ENCODE peak calls at places on chromosomes 12 and 14, in six cellular contexts. Y is NCI-H1436; M is stimulated activated CD4-positive, alpha-beta T cell treated with anti-CD3 and anti-CD28 coated beads, TNF-alpha, amount 100 ng/mL, for 1 hour; D is esophagus squamous epithelium; L is neural progenitor cell; A is uterus. J is an unnamed sample.

GRCh38 chr12:591571-592505 is 71.4 kb downstream of the NINJ2 start:
- DNase-seq in M (no peak), L (no peak), A (no peak), D (no peak), Y (no peak), J (no peak)

GRCh38 chr14:70514168-70515069 is 20.4 kb downstream of the ADAM20 start:
- DNase-seq in A (no peak), Y (no peak), M (no peak), L (no peak), D (no peak), J (no peak)

GRCh38 chr14:105173901-105174894 is 5.6 kb upstream of the JAG2 start:
- DNase-seq in M (no peak), Y (no peak), A (no peak), D (no peak), L (no peak), J (no peak)

GRCh38 chr14:74549588-74549987 is 56.0 kb downstream of the ISCA2 start:
- DNase-seq in D (no peak), Y (no peak), M (no peak), L (no peak), A (no peak), J (no peak)

GRCh38 chr12:30969006-30969405 is 42.5 kb downstream of the TSPAN11 start:
- DNase-seq in D (no peak), A (no peak), L (no peak), Y (no peak), M (no peak), J (no peak)

GRCh38 chr14:37583358-37584210 is 11.5 kb downstream of the FOXA1 start:
- DNase-seq in M (no peak), D (no peak), A (no peak), Y (peak), L (peak), J (peak)

GRCh38 chr12:46493352-46494209 is 121.0 kb upstream of the SLC38A2 start:
- DNase-seq in M (no peak), L (no peak), Y (no peak), A (no peak), D (no peak), J (no peak)

GRCh38 chr14:99122521-99123125 is 149.4 kb downstream of the BCL11B start:
- DNase-seq in Y (no peak), M (no peak), L (no peak), D (no peak), A (no peak), J (no peak)

GRCh38 chr14:69657961-69658360 is 46.6 kb downstream of the SUSD6 start:
- DNase-seq in L (no peak), A (no peak), Y (peak), D (no peak), M (no peak), J (peak)

GRCh38 chr12:71220295-71220694 is 62.5 kb upstream of the TSPAN8 start:
- DNase-seq in Y (no peak), A (no peak), D (no peak), L (peak), M (no peak), J (no peak)

GRCh38 chr12:69988601-69989194 is 163.7 kb downstream of the MYRFL start:
- DNase-seq in L (no peak), Y (no peak), D (no peak), M (no peak), A (no peak), J (no peak)

GRCh38 chr12:122130150-122130549 is 43.9 kb downstream of the IL31 start:
- DNase-seq in D (no peak), M (no peak), A (no peak), Y (no peak), L (no peak), J (no peak)

GRCh38 chr12:21346542-21347205 is 12.0 kb upstream of the SLCO1A2 start:
- DNase-seq in M (no peak), D (no peak), A (no peak), Y (no peak), L (no peak), J (no peak)

GRCh38 chr12:68483592-68484373 is 126.9 kb upstream of the RAP1B start:
- DNase-seq in D (no peak), L (no peak), M (no peak), Y (no peak), A (no peak), J (no peak)